ENCODE peak calls at places on chromosomes 11 and 22, in ten cellular contexts. G is sigmoid colon, B is HepG2, V is testis, L is stomach, Z is tibial nerve, A is suprapubic skin, O is uterus, J is body of pancreas, X is IMR-90. M is an unnamed sample.

GRCh38 chr22:20116376-20116950 is 559 bp downstream of the RANBP1 start:
- DNase-seq in G (peak; percentile 73), B (no peak), V (no peak), L (no peak), Z (no peak), A (no peak), O (peak; percentile 41), J (peak; percentile 36), X (no peak), M (no peak)

GRCh38 chr22:45977551-45978274 is 751 bp upstream of the WNT7B start:
- DNase-seq in G (no peak), B (no peak), V (no peak), L (no peak), Z (no peak), A (no peak), O (no peak), J (no peak), X (peak; percentile 22), M (no peak)

GRCh38 chr22:46931881-46932280 is 169.4 kb downstream of the TBC1D22A start:
- DNase-seq in G (no peak), B (no peak), V (no peak), L (no peak), Z (no peak), A (peak; percentile 26), O (no peak), J (no peak), X (peak; percentile 20), M (no peak)

GRCh38 chr11:126477526-126478275 is 122.2 kb downstream of the ST3GAL4 start:
- DNase-seq in G (no peak), B (no peak), V (no peak), L (no peak), Z (no peak), A (no peak), O (no peak), J (no peak), X (no peak), M (peak; percentile 18)

GRCh38 chr11:35515224-35515623 is 10.2 kb downstream of the PAMR1 start:
- DNase-seq in G (no peak), B (no peak), V (no peak), L (no peak), Z (no peak), A (no peak), O (no peak), J (no peak), X (peak; percentile 94), M (no peak)

GRCh38 chr11:396511-396947 is 2.5 kb downstream of the PKP3 start:
- DNase-seq in G (no peak), B (peak; percentile 60), V (peak; percentile 54), L (no peak), Z (no peak), A (no peak), O (no peak), J (no peak), X (no peak), M (no peak)

GRCh38 chr11:68160100-68160695 is 39.0 kb upstream of the CHKA start:
- DNase-seq in G (no peak), B (no peak), V (no peak), L (no peak), Z (no peak), A (no peak), O (no peak), J (no peak), X (no peak), M (no peak)

GRCh38 chr11:69257838-69258658 is 35.9 kb upstream of the MYEOV start:
- DNase-seq in G (peak; percentile 30), B (no peak), V (no peak), L (no peak), Z (no peak), A (peak; percentile 50), O (no peak), J (no peak), X (no peak), M (no peak)

GRCh38 chr11:110337570-110338193 is 41.3 kb upstream of the RDX start:
- DNase-seq in G (no peak), B (no peak), V (no peak), L (no peak), Z (no peak), A (no peak), O (no peak), J (peak; percentile 18), X (peak; percentile 52), M (no peak)

DNA sequence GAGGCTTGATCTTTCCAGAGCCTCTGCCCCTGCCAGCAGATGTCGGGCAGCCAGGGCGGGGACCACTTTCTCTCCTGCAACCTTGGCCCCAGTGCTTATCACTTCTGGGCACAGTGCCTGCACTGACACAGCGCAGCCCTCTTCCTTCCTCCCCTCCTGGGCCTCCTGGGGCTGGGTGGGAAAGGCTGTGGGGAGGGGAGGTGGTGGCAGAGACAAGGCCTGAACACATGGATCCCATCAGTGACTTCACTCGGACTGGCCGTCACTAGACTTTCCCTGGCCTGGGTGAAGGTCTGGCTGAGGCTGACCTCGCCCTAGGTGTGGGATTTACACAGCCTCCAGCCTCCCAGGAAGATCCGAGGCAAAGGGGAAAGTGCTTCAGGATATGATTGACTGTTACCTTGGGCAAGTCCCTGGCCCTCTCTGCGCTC is 68.1 kb downstream of the LRRC32 start:
- DNase-seq in G (no peak), B (no peak), V (peak; percentile 80), L (no peak), Z (no peak), A (peak; percentile 80), O (peak; percentile 48), J (no peak), X (peak; percentile 53), M (peak; percentile 68)
- TF ChIP-seq CTCF in G (no peak), B (no peak), V (no peak), L (no peak), Z (no peak), A (no peak), O (no peak), J (no peak), X (no peak), M (no peak)

DNA sequence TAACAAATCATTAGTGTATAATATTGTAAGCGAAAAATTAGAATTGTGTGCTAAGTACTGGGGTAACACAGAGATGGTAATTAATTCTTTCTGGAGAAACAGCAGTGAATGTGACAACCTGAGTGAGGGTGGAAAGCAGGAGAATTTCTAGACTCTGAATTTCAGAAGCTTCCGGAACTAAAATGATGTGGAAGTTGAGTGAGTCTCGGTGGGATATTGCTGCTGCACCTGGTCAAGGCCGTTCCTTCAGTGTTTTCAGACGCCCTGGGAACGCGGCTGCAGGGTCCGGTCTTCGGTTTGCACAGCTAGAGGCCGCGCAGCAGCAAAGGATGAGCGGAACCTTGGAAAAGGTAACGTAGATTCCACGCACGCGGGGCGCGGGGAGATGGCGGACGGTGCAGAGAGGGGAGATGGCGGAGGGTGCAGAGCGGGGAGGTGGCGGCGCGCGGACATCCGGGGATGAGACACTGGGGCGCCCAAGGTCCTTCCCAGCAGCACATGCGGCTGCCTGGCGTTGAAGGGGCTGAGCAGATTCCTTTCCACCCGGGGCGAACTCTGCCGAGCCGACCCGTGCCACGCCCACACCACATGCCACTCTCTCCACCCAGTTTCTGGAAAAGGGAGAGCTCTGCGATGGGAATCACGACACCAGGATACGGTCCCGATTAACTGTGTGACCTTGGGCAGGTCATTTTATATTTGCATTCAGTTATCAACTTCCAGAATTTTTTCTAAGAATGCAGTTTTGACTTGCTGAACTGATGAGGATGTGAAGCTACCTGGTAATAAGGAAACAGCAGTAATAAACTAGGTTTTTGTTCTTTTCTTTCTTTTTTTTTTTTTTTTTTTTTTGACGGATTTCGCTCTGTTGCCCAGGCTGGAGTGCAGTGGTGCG is at the start of gene MRPL48:
- DNase-seq in G (peak; percentile 94), B (peak; percentile 82), V (peak; percentile 93), L (peak; percentile 89), Z (peak; percentile 70), A (peak; percentile 96), O (peak; percentile 87), J (peak; percentile 91), X (peak; percentile 90), M (peak; percentile 95)
- TF ChIP-seq POLR2A in G (no peak), B (peak; percentile 83), V (no peak), L (no peak), Z (no peak), A (no peak), O (peak; percentile 30), J (peak; percentile 78), X (no peak), M (peak; percentile 38)

DNA sequence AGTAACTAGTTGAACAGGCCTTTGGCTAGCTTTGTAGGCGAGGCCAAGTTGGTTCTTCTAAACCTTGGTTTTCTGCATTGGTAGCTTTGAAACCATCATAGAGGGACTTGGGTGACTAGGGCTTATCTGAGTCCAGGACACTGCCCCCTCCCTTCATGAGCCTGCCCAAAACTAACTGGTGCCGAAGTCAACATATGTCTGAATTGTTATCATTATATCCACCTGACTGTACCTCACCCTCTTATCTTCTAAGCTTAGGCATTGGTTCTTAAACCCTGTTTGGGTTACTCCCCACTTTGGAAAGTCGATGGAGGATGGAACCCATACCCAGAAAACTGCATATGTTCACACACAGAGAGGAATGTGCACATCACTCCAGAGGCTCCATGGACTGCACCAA is 7.6 kb upstream of the MAPK8IP1 start:
- DNase-seq in G (no peak), B (no peak), V (no peak), L (no peak), Z (no peak), A (no peak), O (no peak), J (no peak), X (no peak), M (no peak)
- H3K36me3 ChIP-seq in G (peaks cover 75% of the 10 kb centered on the region), B (peaks cover 39% of the 10 kb centered on the region), V (no peaks in the 10 kb centered on the region), L (peaks cover 97% of the 10 kb centered on the region), Z (no peaks in the 10 kb centered on the region), A (peaks cover 91% of the 10 kb centered on the region), O (no peaks in the 10 kb centered on the region), J (peaks cover 19% of the 10 kb centered on the region), X (peaks cover 42% of the 10 kb centered on the region), M (peaks cover 25% of the 10 kb centered on the region)

GRCh38 chr11:34427171-34427805 is 11.4 kb upstream of the CAT start:
- DNase-seq in G (no peak), B (peak; percentile 94), V (no peak), L (no peak), Z (no peak), A (no peak), O (peak; percentile 40), J (no peak), X (peak; percentile 72), M (no peak)

GRCh38 chr11:34426766-34427170 is 12.0 kb upstream of the CAT start:
- DNase-seq in G (no peak), B (no peak), V (no peak), L (no peak), Z (no peak), A (no peak), O (peak; percentile 17), J (no peak), X (peak; percentile 71), M (no peak)

GRCh38 chr11:34433899-34434298 is 4.8 kb upstream of the CAT start:
- DNase-seq in G (no peak), B (peak; percentile 70), V (no peak), L (peak; percentile 38), Z (no peak), A (no peak), O (no peak), J (no peak), X (no peak), M (no peak)

GRCh38 chr11:34432822-34433221 is 5.9 kb upstream of the CAT start:
- DNase-seq in G (no peak), B (no peak), V (no peak), L (no peak), Z (no peak), A (no peak), O (no peak), J (no peak), X (no peak), M (no peak)

DNA sequence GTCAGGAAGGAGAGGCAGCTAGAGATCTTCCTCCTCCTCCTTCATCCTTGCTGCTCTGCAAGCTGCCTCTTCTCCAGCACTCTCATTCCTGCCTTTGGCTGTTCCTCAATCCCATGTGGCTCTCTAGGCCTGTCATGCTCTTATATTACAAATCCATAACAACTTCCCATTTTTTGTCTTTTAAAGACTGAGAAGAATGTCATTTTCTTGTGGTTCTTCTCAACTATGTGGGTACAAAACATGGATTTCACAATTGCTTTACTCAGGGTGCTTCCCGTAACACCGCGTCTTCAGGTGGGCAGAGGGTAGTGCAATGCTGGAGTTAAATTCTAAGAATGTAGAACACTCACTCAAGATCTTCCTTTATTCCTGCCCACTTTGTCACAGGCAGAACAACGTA is 6.8 kb upstream of the CAT start:
- DNase-seq in G (no peak), B (no peak), V (no peak), L (no peak), Z (no peak), A (no peak), O (no peak), J (no peak), X (no peak), M (no peak)
- TF ChIP-seq CTCF in G (no peak), B (no peak), V (no peak), L (no peak), Z (no peak), A (no peak), O (no peak), J (no peak), X (no peak), M (no peak)

M was measured in heart left ventricle.